ENCODE peak calls at places on chromosome 2, in four cellular contexts. Y is HepG2, I is tibial artery, G is foreskin fibroblast. R is an unnamed sample.

GRCh38 chr2:175935289-175936181 is 66.5 kb downstream of the LNPK start:
- DNase-seq in G (no peak), I (no peak), Y (no peak), R (no peak)

GRCh38 chr2:222899413-222900181 is 38.8 kb downstream of the ACSL3 start:
- DNase-seq in G (no peak), I (no peak), Y (peak), R (no peak)

GRCh38 chr2:69139778-69140177 is 126.8 kb downstream of the ANTXR1 start:
- DNase-seq in I (no peak), Y (no peak), G (peak), R (no peak)

GRCh38 chr2:222747526-222748160 is 76.2 kb downstream of the MOGAT1 start:
- DNase-seq in I (no peak), G (no peak), Y (no peak), R (no peak)

GRCh38 chr2:64542071-64543005 is 18.2 kb downstream of the AFTPH start:
- DNase-seq in Y (peak), I (no peak), G (no peak), R (no peak)

GRCh38 chr2:241120440-241120839 is 18.4 kb upstream of the MTERF4 start:
- DNase-seq in G (no peak), Y (no peak), I (no peak), R (no peak)

GRCh38 chr2:220847587-220847986 is 724.5 kb downstream of the EPHA4 start:
- DNase-seq in Y (no peak), I (no peak), G (peak), R (no peak)

GRCh38 chr2:70143314-70144150 is 47.3 kb downstream of the C2orf42 start:
- DNase-seq in G (peak), Y (peak), I (peak), R (peak)

GRCh38 chr2:172813314-172813888 is 77.8 kb downstream of the RAPGEF4 start:
- DNase-seq in Y (no peak), I (no peak), G (peak), R (peak)

GRCh38 chr2:70566906-70567305 is 13.3 kb upstream of the TGFA start:
- DNase-seq in G (no peak), I (no peak), Y (no peak), R (no peak)

GRCh38 chr2:141021109-141021508 is 1109.7 kb downstream of the LRP1B start:
- DNase-seq in Y (no peak), I (no peak), G (peak), R (no peak)

GRCh38 chr2:201040867-201041628 is 30.4 kb downstream of the HYCC2 start:
- DNase-seq in I (no peak), G (no peak), Y (peak), R (no peak)

GRCh38 chr2:197675246-197675645 is at the start of gene RFTN2:
- DNase-seq in I (no peak), G (peak), Y (no peak), R (no peak)

GRCh38 chr2:102204638-102205037 is 17.8 kb downstream of the IL1RL2 start:
- DNase-seq in I (no peak), G (no peak), Y (no peak), R (no peak)

GRCh38 chr2:62474173-62474572 is 31.8 kb downstream of the TMEM17 start:
- DNase-seq in Y (no peak), G (peak), I (no peak), R (no peak)

GRCh38 chr2:238650536-238650935 is 197.3 kb upstream of the TWIST2 start:
- DNase-seq in G (no peak), I (no peak), Y (no peak), R (no peak)

GRCh38 chr2:196224767-196225166 is 53.4 kb upstream of the STK17B start:
- DNase-seq in I (no peak), Y (no peak), G (no peak), R (no peak)

GRCh38 chr2:72142743-72143440 is 4.8 kb downstream of the CYP26B1 start:
- DNase-seq in G (peak), Y (no peak), I (peak), R (peak)

GRCh38 chr2:227799202-227799601 is 14.4 kb upstream of the CCL20 start:
- DNase-seq in Y (peak), G (no peak), I (no peak), R (no peak)

GRCh38 chr2:5077479-5078089 is 614.6 kb upstream of the SOX11 start:
- DNase-seq in I (no peak), Y (no peak), G (peak), R (no peak)

GRCh38 chr2:212619954-212620353 is 81.4 kb upstream of the ERBB4 start:
- DNase-seq in G (no peak), Y (no peak), I (no peak), R (no peak)

GRCh38 chr2:67159929-67160328 is 237.2 kb upstream of the ETAA1 start:
- DNase-seq in Y (no peak), G (peak), I (no peak), R (no peak)

GRCh38 chr2:158723311-158723838 is 71.7 kb upstream of the DAPL1 start:
- DNase-seq in I (no peak), Y (peak), G (no peak), R (no peak)

GRCh38 chr2:34031097-34031496 is 432.0 kb upstream of the FAM98A start:
- DNase-seq in Y (no peak), I (no peak), G (no peak), R (no peak)

GRCh38 chr2:190214434-190215194 is 105.0 kb downstream of the HIBCH start:
- DNase-seq in Y (no peak), I (no peak), G (no peak), R (no peak)

GRCh38 chr2:67600472-67600871 is 203.3 kb downstream of the ETAA1 start:
- DNase-seq in G (no peak), I (no peak), Y (no peak), R (peak)

GRCh38 chr2:127656569-127657231 is 10.7 kb downstream of the GPR17 start:
- DNase-seq in G (no peak), Y (no peak), I (no peak), R (no peak)

GRCh38 chr2:204407209-204408070 is 137.8 kb upstream of the PARD3B start:
- DNase-seq in G (peak), Y (peak), I (no peak), R (no peak)

GRCh38 chr2:67566958-67567635 is 170.0 kb downstream of the ETAA1 start:
- DNase-seq in G (peak), I (no peak), Y (no peak), R (no peak)

GRCh38 chr2:95266781-95267430 is 7.3 kb upstream of the PROM2 start:
- DNase-seq in Y (no peak), I (no peak), G (no peak), R (no peak)

GRCh38 chr2:111194835-111195621 is 74.3 kb downstream of the BCL2L11 start:
- DNase-seq in I (no peak), Y (peak), G (peak), R (peak)

GRCh38 chr2:207692206-207693065 is 19.0 kb upstream of the CCNYL1 start:
- DNase-seq in G (peak), I (no peak), Y (peak), R (peak)

GRCh38 chr2:217873371-217873770 is 129.4 kb downstream of the TNS1 start:
- DNase-seq in Y (no peak), I (no peak), G (no peak), R (no peak)

GRCh38 chr2:188425266-188425665 is 133.6 kb downstream of the GULP1 start:
- DNase-seq in G (peak), Y (no peak), I (no peak), R (no peak)

GRCh38 chr2:67389286-67389685 is 7.8 kb upstream of the ETAA1 start:
- DNase-seq in I (no peak), G (peak), Y (no peak), R (no peak)

GRCh38 chr2:73114273-73114867 is 1.6 kb upstream of the RAB11FIP5 start:
- DNase-seq in I (no peak), G (peak), Y (no peak), R (no peak)

GRCh38 chr2:20666364-20667150 is at the start of gene GDF7:
- DNase-seq in G (peak), Y (peak), I (peak), R (no peak)
- H3K4me3 ChIP-seq in G (peak), Y (peak), I (peak), R (no peak)

GRCh38 chr2:44705851-44706555 is 235.5 kb upstream of the SIX3 start:
- DNase-seq in G (no peak), I (no peak), Y (no peak), R (peak)
- H3K4me3 ChIP-seq in G (no peak), I (no peak), Y (no peak), R (no peak)

DNA sequence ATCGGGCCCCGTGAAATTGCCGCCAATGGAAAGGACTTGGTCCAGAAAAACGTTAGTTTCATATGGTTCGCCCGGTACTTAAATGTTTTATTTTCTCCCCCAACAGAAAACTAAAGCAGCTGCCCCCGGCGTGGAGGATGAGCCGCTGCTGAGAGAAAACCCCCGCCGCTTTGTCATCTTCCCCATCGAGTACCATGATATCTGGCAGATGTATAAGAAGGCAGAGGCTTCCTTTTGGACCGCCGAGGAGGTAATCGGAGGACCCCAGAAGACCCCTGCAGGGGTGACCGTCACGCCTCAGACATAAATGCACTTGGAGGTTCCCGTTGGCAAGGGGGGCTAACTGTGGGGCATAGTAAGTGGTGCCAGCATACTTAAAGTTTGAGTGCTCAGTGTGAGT is 742 bp downstream of the RRM2 start:
- DNase-seq in Y (no peak), I (no peak), G (peak), R (peak)
- H3K4me3 ChIP-seq in Y (peak), I (peak), G (peak), R (peak)

GRCh38 chr2:8679567-8679826 is 2.4 kb upstream of the ID2 start:
- DNase-seq in Y (no peak), I (no peak), G (peak), R (no peak)
- H3K4me3 ChIP-seq in Y (peak), I (peak), G (peak), R (no peak)

R was measured in NB4.